ENCODE peak calls at places on chromosomes 2 and 18, in six cellular contexts. I is adrenal gland; Z is effector memory CD4-positive, alpha-beta T cell; X is A549; D is AG04450; V is sigmoid colon. J is an unnamed sample.
A peak's percentile ranks its signal among the peaks of the same experiment; 100 is the strongest.

GRCh38 chr2:47528874-47529273 is 125.9 kb downstream of the MSH2 start:
- DNase-seq in I (no peak), Z (no peak), X (no peak), D (no peak), V (no peak), J (no peak)

GRCh38 chr18:74375999-74376398 is 60.4 kb downstream of the C18orf63 start:
- DNase-seq in I (no peak), Z (no peak), X (peak; percentile 28), D (no peak), V (no peak), J (no peak)

GRCh38 chr2:148965596-148966431 is 72.7 kb upstream of the LYPD6B start:
- DNase-seq in I (no peak), Z (no peak), X (no peak), D (no peak), V (no peak), J (no peak)

GRCh38 chr18:63267990-63268721 is 51.4 kb downstream of the BCL2 start:
- DNase-seq in I (no peak), Z (no peak), X (no peak), D (no peak), V (no peak), J (no peak)

GRCh38 chr2:20008703-20009102 is 3.8 kb downstream of the MATN3 start:
- DNase-seq in I (no peak), Z (no peak), X (peak; percentile 91), D (no peak), V (no peak), J (no peak)

GRCh38 chr18:48994044-48994651 is 43.4 kb upstream of the SMAD7 start:
- DNase-seq in I (no peak), Z (no peak), X (peak; percentile 58), D (no peak), V (no peak), J (no peak)

GRCh38 chr2:72924353-72925240 is 7.3 kb downstream of the EMX1 start:
- DNase-seq in I (no peak), Z (no peak), X (no peak), D (no peak), V (peak; percentile 53), J (no peak)

GRCh38 chr2:195520671-195521155 is 136.3 kb upstream of the SLC39A10 start:
- DNase-seq in I (no peak), Z (no peak), X (peak; percentile 97), D (peak; percentile 94), V (no peak), J (peak; percentile 67)

GRCh38 chr2:95309599-95309998 is 12.5 kb downstream of the KCNIP3 start:
- DNase-seq in I (no peak), Z (no peak), X (no peak), D (no peak), V (no peak), J (no peak)

GRCh38 chr18:7577706-7578105 is 10.6 kb downstream of the PTPRM start:
- DNase-seq in I (no peak), Z (no peak), X (peak; percentile 39), D (no peak), V (no peak), J (no peak)

GRCh38 chr2:16508061-16508851 is 157.4 kb downstream of the CYRIA start:
- DNase-seq in I (peak; percentile 54), Z (no peak), X (peak; percentile 46), D (no peak), V (no peak), J (no peak)

GRCh38 chr18:39523281-39523680 is 1957.7 kb upstream of the CELF4 start:
- DNase-seq in I (peak; percentile 33), Z (no peak), X (peak; percentile 38), D (peak; percentile 3), V (no peak), J (no peak)

GRCh38 chr2:12325806-12326205 is 390.9 kb upstream of the TRIB2 start:
- DNase-seq in I (peak; percentile 92), Z (no peak), X (no peak), D (no peak), V (no peak), J (peak; percentile 37)

GRCh38 chr2:55843096-55843991 is 80.2 kb downstream of the EFEMP1 start:
- DNase-seq in I (no peak), Z (no peak), X (peak; percentile 95), D (peak; percentile 91), V (no peak), J (no peak)

GRCh38 chr2:233033672-233034071 is 1.2 kb downstream of the NEU2 start:
- DNase-seq in I (no peak), Z (no peak), X (no peak), D (no peak), V (no peak), J (no peak)

GRCh38 chr2:73175663-73176204 is 26.6 kb upstream of the NOTO start:
- DNase-seq in I (peak; percentile 85), Z (peak; percentile 38), X (no peak), D (no peak), V (peak; percentile 89), J (peak; percentile 88)

GRCh38 chr18:652131-652530 is 5.3 kb upstream of the TYMS start:
- DNase-seq in I (no peak), Z (no peak), X (no peak), D (no peak), V (no peak), J (no peak)

GRCh38 chr2:39547811-39548719 is 111.0 kb upstream of the MAP4K3 start:
- DNase-seq in I (no peak), Z (no peak), X (peak; percentile 29), D (no peak), V (no peak), J (no peak)

GRCh38 chr2:231672617-231673347 is 35.5 kb upstream of the PTMA start:
- DNase-seq in I (peak; percentile 55), Z (no peak), X (peak; percentile 89), D (no peak), V (peak; percentile 80), J (no peak)

GRCh38 chr2:234823877-234824376 is 127.9 kb upstream of the SH3BP4 start:
- DNase-seq in I (peak; percentile 73), Z (no peak), X (peak; percentile 87), D (peak; percentile 96), V (peak; percentile 75), J (peak; percentile 78)

GRCh38 chr2:178924817-178925216 is 117.6 kb upstream of the TTN start:
- DNase-seq in I (no peak), Z (no peak), X (no peak), D (no peak), V (no peak), J (no peak)

GRCh38 chr2:38394903-38395341 is 17.8 kb upstream of the ATL2 start:
- DNase-seq in I (no peak), Z (no peak), X (no peak), D (no peak), V (no peak), J (no peak)

GRCh38 chr2:88230912-88231311 is 60.8 kb downstream of the THNSL2 start:
- DNase-seq in I (no peak), Z (no peak), X (no peak), D (no peak), V (no peak), J (no peak)

GRCh38 chr2:17164550-17164949 is 353.7 kb downstream of the RAD51AP2 start:
- DNase-seq in I (no peak), Z (no peak), X (no peak), D (no peak), V (no peak), J (no peak)

GRCh38 chr2:4020649-4021048 is 317.3 kb downstream of the DCDC2C start:
- DNase-seq in I (no peak), Z (no peak), X (no peak), D (no peak), V (no peak), J (no peak)
- H3K9me3 ChIP-seq in I (no peaks in the 10 kb centered on the region), Z (no peaks in the 10 kb centered on the region), X (peaks cover 3% of the 10 kb centered on the region), D (peaks cover 45% of the 10 kb centered on the region), V (peaks cover 6% of the 10 kb centered on the region), J (no peaks in the 10 kb centered on the region)

DNA sequence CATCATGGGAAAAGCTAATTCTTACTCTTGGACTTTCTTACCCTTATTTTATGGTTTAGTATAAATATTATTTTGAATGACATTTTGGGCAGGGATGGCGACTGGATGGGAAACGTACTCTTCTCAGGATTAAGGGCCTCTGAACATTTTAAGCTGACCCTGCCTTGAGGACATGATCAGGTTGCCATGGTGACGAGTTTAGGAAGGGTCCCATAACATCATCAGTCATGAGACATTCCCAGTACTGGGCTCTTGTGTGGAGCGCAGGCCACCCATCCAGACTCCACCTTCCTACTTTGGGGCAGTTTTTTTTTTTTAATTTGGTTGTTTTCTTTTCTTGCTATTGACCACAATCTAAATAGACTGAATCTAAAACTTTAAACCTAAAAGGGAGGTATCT is 40.7 kb downstream of the KCNE4 start:
- DNase-seq in I (no peak), Z (no peak), X (no peak), D (no peak), V (no peak), J (no peak)
- H3K27ac ChIP-seq in I (no peak overlapping the region), Z (no peak overlapping the region), X (no peak overlapping the region), D (no peak overlapping the region), V (no peak overlapping the region), J (peak overlapping the region; percentile 58)

GRCh38 chr18:13443546-13443945 is 225.0 kb downstream of the LDLRAD4 start:
- DNase-seq in I (no peak), Z (no peak), X (no peak), D (no peak), V (peak; percentile 27), J (no peak)
- H3K4me3 ChIP-seq in I (no peak overlapping the region), Z (no peak overlapping the region), X (no peak overlapping the region), D (no peak overlapping the region), V (no peak overlapping the region), J (no peak overlapping the region)

DNA sequence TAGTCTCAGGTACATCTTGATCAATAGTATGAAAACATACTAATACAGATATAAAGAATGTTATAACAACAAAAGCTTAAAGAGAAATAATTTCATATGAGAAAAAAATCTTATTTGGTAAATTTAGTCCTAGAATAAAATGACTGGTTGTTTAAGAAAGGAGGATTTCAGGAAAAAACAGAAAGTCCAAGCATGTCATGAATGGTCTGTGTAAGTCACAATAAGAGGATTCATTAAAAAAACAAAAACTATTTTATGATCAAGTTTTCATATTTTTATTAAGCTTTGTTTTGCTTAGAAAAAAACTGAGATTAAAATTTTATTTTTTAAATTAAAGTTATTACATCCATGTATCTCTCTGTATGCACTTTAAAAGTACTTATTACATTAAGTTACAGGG is 353.9 kb upstream of the SPHKAP start:
- DNase-seq in I (no peak), Z (no peak), X (peak; percentile 14), D (no peak), V (no peak), J (no peak)
- H3K9me3 ChIP-seq in I (no peaks in the 10 kb centered on the region), Z (no peaks in the 10 kb centered on the region), X (peaks cover 7% of the 10 kb centered on the region), D (peaks cover 4% of the 10 kb centered on the region), V (no peaks in the 10 kb centered on the region), J (no peaks in the 10 kb centered on the region)

GRCh38 chr2:134411828-134412638 is 158.2 kb downstream of the MGAT5 start:
- DNase-seq in I (peak; percentile 67), Z (peak; percentile 52), X (peak; percentile 67), D (no peak), V (peak; percentile 85), J (no peak)
- H3K27ac ChIP-seq in I (no peak overlapping the region), Z (no peak overlapping the region), X (no peak overlapping the region), D (peak overlapping the region; percentile 4), V (peak overlapping the region; percentile 5), J (no peak overlapping the region)

J was measured in ascending aorta.